ENCODE peak calls at places on chromosomes 3 and 15, in seven cellular contexts. One of them, this sample, is unnamed.

GRCh38 chr3:160801386-160802118 is 45.5 kb downstream of the PPM1L start:
- DNase-seq in activated CD8-positive, alpha-beta T cell treated with anti-CD3 and anti-CD28 coated beads for 36 hours: peak
- DNase-seq in activated T-cell treated with anti-CD3 and anti-CD28 coated beads for 1 hour: no peak
- DNase-seq in T47D: no peak
- DNase-seq in NCI-H1105: no peak
- DNase-seq in nephron progenitor cell: no peak
- DNase-seq in NCI-H345: no peak
- DNase-seq in this sample: no peak

GRCh38 chr15:60744826-60745225 is 265.9 kb upstream of the ICE2 start:
- DNase-seq in activated CD8-positive, alpha-beta T cell treated with anti-CD3 and anti-CD28 coated beads for 36 hours: no peak
- DNase-seq in activated T-cell treated with anti-CD3 and anti-CD28 coated beads for 1 hour: no peak
- DNase-seq in T47D: no peak
- DNase-seq in NCI-H1105: no peak
- DNase-seq in nephron progenitor cell: no peak
- DNase-seq in NCI-H345: no peak
- DNase-seq in this sample: no peak

GRCh38 chr3:127951276-127951675 is 36.2 kb downstream of the KBTBD12 start:
- DNase-seq in activated CD8-positive, alpha-beta T cell treated with anti-CD3 and anti-CD28 coated beads for 36 hours: no peak
- DNase-seq in activated T-cell treated with anti-CD3 and anti-CD28 coated beads for 1 hour: no peak
- DNase-seq in T47D: no peak
- DNase-seq in NCI-H1105: no peak
- DNase-seq in nephron progenitor cell: no peak
- DNase-seq in NCI-H345: no peak
- DNase-seq in this sample: no peak

GRCh38 chr3:194023501-194024280 is 112.3 kb upstream of the HES1 start:
- DNase-seq in activated CD8-positive, alpha-beta T cell treated with anti-CD3 and anti-CD28 coated beads for 36 hours: peak
- DNase-seq in activated T-cell treated with anti-CD3 and anti-CD28 coated beads for 1 hour: no peak
- DNase-seq in T47D: peak
- DNase-seq in NCI-H1105: peak
- DNase-seq in nephron progenitor cell: no peak
- DNase-seq in NCI-H345: peak
- DNase-seq in this sample: no peak

GRCh38 chr3:32743934-32744333 is 58.9 kb downstream of the CNOT10 start:
- DNase-seq in activated CD8-positive, alpha-beta T cell treated with anti-CD3 and anti-CD28 coated beads for 36 hours: no peak
- DNase-seq in activated T-cell treated with anti-CD3 and anti-CD28 coated beads for 1 hour: no peak
- DNase-seq in T47D: no peak
- DNase-seq in NCI-H1105: no peak
- DNase-seq in nephron progenitor cell: no peak
- DNase-seq in NCI-H345: no peak
- DNase-seq in this sample: no peak

GRCh38 chr15:62020576-62021160 is 39.6 kb downstream of the VPS13C start:
- DNase-seq in activated CD8-positive, alpha-beta T cell treated with anti-CD3 and anti-CD28 coated beads for 36 hours: no peak
- DNase-seq in activated T-cell treated with anti-CD3 and anti-CD28 coated beads for 1 hour: no peak
- DNase-seq in T47D: no peak
- DNase-seq in NCI-H1105: no peak
- DNase-seq in nephron progenitor cell: no peak
- DNase-seq in NCI-H345: no peak
- DNase-seq in this sample: no peak

GRCh38 chr3:157125101-157125500 is 34.8 kb downstream of the CCNL1 start:
- DNase-seq in activated CD8-positive, alpha-beta T cell treated with anti-CD3 and anti-CD28 coated beads for 36 hours: no peak
- DNase-seq in activated T-cell treated with anti-CD3 and anti-CD28 coated beads for 1 hour: no peak
- DNase-seq in T47D: no peak
- DNase-seq in NCI-H1105: no peak
- DNase-seq in nephron progenitor cell: no peak
- DNase-seq in NCI-H345: peak
- DNase-seq in this sample: no peak

GRCh38 chr3:128949158-128949557 is 44.7 kb downstream of the CFAP92 start:
- DNase-seq in activated CD8-positive, alpha-beta T cell treated with anti-CD3 and anti-CD28 coated beads for 36 hours: no peak
- DNase-seq in activated T-cell treated with anti-CD3 and anti-CD28 coated beads for 1 hour: no peak
- DNase-seq in T47D: no peak
- DNase-seq in NCI-H1105: no peak
- DNase-seq in nephron progenitor cell: no peak
- DNase-seq in NCI-H345: no peak
- DNase-seq in this sample: no peak

GRCh38 chr15:80902298-80902801 is 87.3 kb downstream of the MESD start:
- DNase-seq in activated CD8-positive, alpha-beta T cell treated with anti-CD3 and anti-CD28 coated beads for 36 hours: no peak
- DNase-seq in activated T-cell treated with anti-CD3 and anti-CD28 coated beads for 1 hour: no peak
- DNase-seq in T47D: no peak
- DNase-seq in NCI-H1105: no peak
- DNase-seq in nephron progenitor cell: no peak
- DNase-seq in NCI-H345: no peak
- DNase-seq in this sample: no peak

GRCh38 chr3:45666729-45667440 is 22.3 kb upstream of the SACM1L start:
- DNase-seq in activated CD8-positive, alpha-beta T cell treated with anti-CD3 and anti-CD28 coated beads for 36 hours: no peak
- DNase-seq in activated T-cell treated with anti-CD3 and anti-CD28 coated beads for 1 hour: no peak
- DNase-seq in T47D: peak
- DNase-seq in NCI-H1105: no peak
- DNase-seq in nephron progenitor cell: no peak
- DNase-seq in NCI-H345: no peak
- DNase-seq in this sample: no peak

GRCh38 chr3:165148901-165149441 is 47.2 kb downstream of the SLITRK3 start:
- DNase-seq in activated CD8-positive, alpha-beta T cell treated with anti-CD3 and anti-CD28 coated beads for 36 hours: no peak
- DNase-seq in activated T-cell treated with anti-CD3 and anti-CD28 coated beads for 1 hour: no peak
- DNase-seq in T47D: no peak
- DNase-seq in NCI-H1105: no peak
- DNase-seq in nephron progenitor cell: no peak
- DNase-seq in NCI-H345: no peak
- DNase-seq in this sample: no peak

GRCh38 chr15:39511000-39511914 is 69.6 kb upstream of the THBS1 start:
- DNase-seq in activated CD8-positive, alpha-beta T cell treated with anti-CD3 and anti-CD28 coated beads for 36 hours: no peak
- DNase-seq in activated T-cell treated with anti-CD3 and anti-CD28 coated beads for 1 hour: no peak
- DNase-seq in T47D: no peak
- DNase-seq in NCI-H1105: no peak
- DNase-seq in nephron progenitor cell: peak
- DNase-seq in NCI-H345: no peak
- DNase-seq in this sample: no peak

GRCh38 chr3:58214484-58215316 is 3.9 kb upstream of the DNASE1L3 start:
- DNase-seq in activated CD8-positive, alpha-beta T cell treated with anti-CD3 and anti-CD28 coated beads for 36 hours: peak
- DNase-seq in activated T-cell treated with anti-CD3 and anti-CD28 coated beads for 1 hour: no peak
- DNase-seq in T47D: peak
- DNase-seq in NCI-H1105: no peak
- DNase-seq in nephron progenitor cell: no peak
- DNase-seq in NCI-H345: no peak
- DNase-seq in this sample: no peak

GRCh38 chr3:158140396-158140795 is 30.5 kb downstream of the RSRC1 start:
- DNase-seq in activated CD8-positive, alpha-beta T cell treated with anti-CD3 and anti-CD28 coated beads for 36 hours: no peak
- DNase-seq in activated T-cell treated with anti-CD3 and anti-CD28 coated beads for 1 hour: no peak
- DNase-seq in T47D: no peak
- DNase-seq in NCI-H1105: no peak
- DNase-seq in nephron progenitor cell: no peak
- DNase-seq in NCI-H345: no peak
- DNase-seq in this sample: no peak

GRCh38 chr3:129502641-129503386 is 25.6 kb upstream of the RHO start:
- DNase-seq in activated CD8-positive, alpha-beta T cell treated with anti-CD3 and anti-CD28 coated beads for 36 hours: no peak
- DNase-seq in activated T-cell treated with anti-CD3 and anti-CD28 coated beads for 1 hour: no peak
- DNase-seq in T47D: no peak
- DNase-seq in NCI-H1105: peak
- DNase-seq in nephron progenitor cell: no peak
- DNase-seq in NCI-H345: peak
- DNase-seq in this sample: no peak

GRCh38 chr3:119794971-119795612 is 13.2 kb downstream of the NR1I2 start:
- DNase-seq in activated CD8-positive, alpha-beta T cell treated with anti-CD3 and anti-CD28 coated beads for 36 hours: no peak
- DNase-seq in activated T-cell treated with anti-CD3 and anti-CD28 coated beads for 1 hour: no peak
- DNase-seq in T47D: no peak
- DNase-seq in NCI-H1105: no peak
- DNase-seq in nephron progenitor cell: peak
- DNase-seq in NCI-H345: no peak
- DNase-seq in this sample: no peak

GRCh38 chr15:99762288-99762687 is 29.1 kb upstream of the LYSMD4 start:
- DNase-seq in activated CD8-positive, alpha-beta T cell treated with anti-CD3 and anti-CD28 coated beads for 36 hours: no peak
- DNase-seq in activated T-cell treated with anti-CD3 and anti-CD28 coated beads for 1 hour: no peak
- DNase-seq in T47D: no peak
- DNase-seq in NCI-H1105: no peak
- DNase-seq in nephron progenitor cell: no peak
- DNase-seq in NCI-H345: no peak
- DNase-seq in this sample: no peak

GRCh38 chr15:62740141-62741004 is 302.2 kb upstream of the TPM1 start:
- DNase-seq in activated CD8-positive, alpha-beta T cell treated with anti-CD3 and anti-CD28 coated beads for 36 hours: no peak
- DNase-seq in activated T-cell treated with anti-CD3 and anti-CD28 coated beads for 1 hour: no peak
- DNase-seq in T47D: no peak
- DNase-seq in NCI-H1105: no peak
- DNase-seq in nephron progenitor cell: no peak
- DNase-seq in NCI-H345: no peak
- DNase-seq in this sample: no peak

GRCh38 chr15:80946576-80946975 is 43.0 kb downstream of the MESD start:
- DNase-seq in activated CD8-positive, alpha-beta T cell treated with anti-CD3 and anti-CD28 coated beads for 36 hours: no peak
- DNase-seq in activated T-cell treated with anti-CD3 and anti-CD28 coated beads for 1 hour: no peak
- DNase-seq in T47D: no peak
- DNase-seq in NCI-H1105: no peak
- DNase-seq in nephron progenitor cell: no peak
- DNase-seq in NCI-H345: no peak
- DNase-seq in this sample: no peak

GRCh38 chr3:162119651-162120050 is 623.0 kb downstream of the OTOL1 start:
- DNase-seq in activated CD8-positive, alpha-beta T cell treated with anti-CD3 and anti-CD28 coated beads for 36 hours: no peak
- DNase-seq in activated T-cell treated with anti-CD3 and anti-CD28 coated beads for 1 hour: no peak
- DNase-seq in T47D: no peak
- DNase-seq in NCI-H1105: no peak
- DNase-seq in nephron progenitor cell: no peak
- DNase-seq in NCI-H345: no peak
- DNase-seq in this sample: no peak

GRCh38 chr15:39579487-39580116 is 1.3 kb upstream of the THBS1 start:
- DNase-seq in activated CD8-positive, alpha-beta T cell treated with anti-CD3 and anti-CD28 coated beads for 36 hours: peak
- DNase-seq in activated T-cell treated with anti-CD3 and anti-CD28 coated beads for 1 hour: no peak
- DNase-seq in T47D: peak
- DNase-seq in NCI-H1105: no peak
- DNase-seq in nephron progenitor cell: peak
- DNase-seq in NCI-H345: peak
- DNase-seq in this sample: peak

GRCh38 chr15:51111061-51111460 is 16.4 kb upstream of the TNFAIP8L3 start:
- DNase-seq in activated CD8-positive, alpha-beta T cell treated with anti-CD3 and anti-CD28 coated beads for 36 hours: no peak
- DNase-seq in activated T-cell treated with anti-CD3 and anti-CD28 coated beads for 1 hour: no peak
- DNase-seq in T47D: no peak
- DNase-seq in NCI-H1105: no peak
- DNase-seq in nephron progenitor cell: no peak
- DNase-seq in NCI-H345: no peak
- DNase-seq in this sample: no peak

GRCh38 chr3:4507010-4507596 is 14.0 kb downstream of the ITPR1 start:
- DNase-seq in activated CD8-positive, alpha-beta T cell treated with anti-CD3 and anti-CD28 coated beads for 36 hours: no peak
- DNase-seq in activated T-cell treated with anti-CD3 and anti-CD28 coated beads for 1 hour: no peak
- DNase-seq in T47D: no peak
- DNase-seq in NCI-H1105: no peak
- DNase-seq in nephron progenitor cell: no peak
- DNase-seq in NCI-H345: no peak
- DNase-seq in this sample: no peak

GRCh38 chr15:86347245-86347644 is 267.6 kb downstream of the AGBL1 start:
- DNase-seq in activated CD8-positive, alpha-beta T cell treated with anti-CD3 and anti-CD28 coated beads for 36 hours: no peak
- DNase-seq in activated T-cell treated with anti-CD3 and anti-CD28 coated beads for 1 hour: no peak
- DNase-seq in T47D: no peak
- DNase-seq in NCI-H1105: no peak
- DNase-seq in nephron progenitor cell: no peak
- DNase-seq in NCI-H345: no peak
- DNase-seq in this sample: no peak

GRCh38 chr3:75338342-75338741 is 325.8 kb upstream of the FRG2C start:
- DNase-seq in activated CD8-positive, alpha-beta T cell treated with anti-CD3 and anti-CD28 coated beads for 36 hours: no peak
- DNase-seq in activated T-cell treated with anti-CD3 and anti-CD28 coated beads for 1 hour: no peak
- DNase-seq in T47D: no peak
- DNase-seq in NCI-H1105: no peak
- DNase-seq in nephron progenitor cell: no peak
- DNase-seq in NCI-H345: no peak
- DNase-seq in this sample: no peak

GRCh38 chr3:193297421-193297820 is 56.4 kb downstream of the PLAAT1 start:
- DNase-seq in activated CD8-positive, alpha-beta T cell treated with anti-CD3 and anti-CD28 coated beads for 36 hours: no peak
- DNase-seq in activated T-cell treated with anti-CD3 and anti-CD28 coated beads for 1 hour: no peak
- DNase-seq in T47D: no peak
- DNase-seq in NCI-H1105: no peak
- DNase-seq in nephron progenitor cell: no peak
- DNase-seq in NCI-H345: no peak
- DNase-seq in this sample: no peak

GRCh38 chr15:33975023-33975565 is 6.8 kb downstream of the CHRM5 start:
- DNase-seq in activated CD8-positive, alpha-beta T cell treated with anti-CD3 and anti-CD28 coated beads for 36 hours: no peak
- DNase-seq in activated T-cell treated with anti-CD3 and anti-CD28 coated beads for 1 hour: no peak
- DNase-seq in T47D: peak
- DNase-seq in NCI-H1105: no peak
- DNase-seq in nephron progenitor cell: no peak
- DNase-seq in NCI-H345: no peak
- DNase-seq in this sample: no peak

GRCh38 chr3:37487785-37488184 is 313.4 kb upstream of the LRRFIP2 start:
- DNase-seq in activated CD8-positive, alpha-beta T cell treated with anti-CD3 and anti-CD28 coated beads for 36 hours: no peak
- DNase-seq in activated T-cell treated with anti-CD3 and anti-CD28 coated beads for 1 hour: no peak
- DNase-seq in T47D: no peak
- DNase-seq in NCI-H1105: no peak
- DNase-seq in nephron progenitor cell: no peak
- DNase-seq in NCI-H345: no peak
- DNase-seq in this sample: no peak

GRCh38 chr15:67327312-67327711 is 72.7 kb downstream of the IQCH start:
- DNase-seq in activated CD8-positive, alpha-beta T cell treated with anti-CD3 and anti-CD28 coated beads for 36 hours: no peak
- DNase-seq in activated T-cell treated with anti-CD3 and anti-CD28 coated beads for 1 hour: no peak
- DNase-seq in T47D: no peak
- DNase-seq in NCI-H1105: no peak
- DNase-seq in nephron progenitor cell: no peak
- DNase-seq in NCI-H345: no peak
- DNase-seq in this sample: no peak

This sample was measured in progenitor cell of endocrine pancreas.